ENCODE peak calls at places on chromosomes 12 and 14, in four cellular contexts. U is HepG2, C is GM12878, Z is SK-N-SH. O is an unnamed sample.

GRCh38 chr14:49584058-49584457 is 2.1 kb downstream of the RPS29 start:
- DNase-seq in U (no peak), C (no peak), Z (no peak), O (no peak)

GRCh38 chr14:85856430-85856829 is 326.5 kb downstream of the FLRT2 start:
- DNase-seq in U (no peak), C (no peak), Z (no peak), O (no peak)

GRCh38 chr12:124632510-124632909 is 65.1 kb upstream of the NCOR2 start:
- DNase-seq in U (no peak), C (no peak), Z (peak; percentile 65), O (no peak)

GRCh38 chr14:23568600-23569310 is 1.2 kb upstream of the AP1G2 start:
- DNase-seq in U (peak; percentile 80), C (no peak), Z (peak; percentile 65), O (no peak)

GRCh38 chr14:28608438-28608837 is 158.1 kb upstream of the FOXG1 start:
- DNase-seq in U (no peak), C (no peak), Z (no peak), O (no peak)

GRCh38 chr12:124453419-124454351 is 113.7 kb downstream of the NCOR2 start:
- DNase-seq in U (no peak), C (peak; percentile 72), Z (peak; percentile 70), O (no peak)

GRCh38 chr12:28938581-28939301 is 210.3 kb upstream of the FAR2 start:
- DNase-seq in U (no peak), C (no peak), Z (no peak), O (no peak)

GRCh38 chr12:82627799-82628198 is 58.9 kb upstream of the TMTC2 start:
- DNase-seq in U (peak; percentile 21), C (no peak), Z (peak; percentile 18), O (no peak)

GRCh38 chr12:50505945-50506344 is 1.2 kb downstream of the DIP2B start:
- DNase-seq in U (no peak), C (no peak), Z (no peak), O (no peak)

GRCh38 chr14:72430457-72430856 is 463.4 kb downstream of the DPF3 start:
- DNase-seq in U (no peak), C (no peak), Z (no peak), O (no peak)

GRCh38 chr14:104531421-104532190 is 48.0 kb upstream of the C14orf180 start:
- DNase-seq in U (no peak), C (no peak), Z (no peak), O (peak; percentile 26)

GRCh38 chr12:124027753-124028559 is 54.9 kb downstream of the ZNF664 start:
- DNase-seq in U (no peak), C (no peak), Z (no peak), O (no peak)

GRCh38 chr14:22984959-22985658 is 2.8 kb upstream of the AJUBA start:
- DNase-seq in U (no peak), C (no peak), Z (no peak), O (no peak)

GRCh38 chr14:104226421-104227385 is 88.3 kb downstream of the KIF26A start:
- DNase-seq in U (no peak), C (no peak), Z (no peak), O (no peak)

GRCh38 chr12:52279683-52280318 is 5.4 kb downstream of the KRT86 start:
- DNase-seq in U (no peak), C (no peak), Z (no peak), O (no peak)

GRCh38 chr12:3038931-3039510 is 38.2 kb upstream of the TSPAN9 start:
- DNase-seq in U (no peak), C (no peak), Z (no peak), O (no peak)

GRCh38 chr14:30214014-30214413 is 286.4 kb upstream of the PRKD1 start:
- DNase-seq in U (no peak), C (no peak), Z (no peak), O (no peak)

GRCh38 chr12:95440401-95440800 is 33.6 kb upstream of the METAP2 start:
- DNase-seq in U (no peak), C (no peak), Z (no peak), O (no peak)

GRCh38 chr12:115294443-115295133 is 610.6 kb upstream of the TBX3 start:
- DNase-seq in U (no peak), C (no peak), Z (no peak), O (no peak)

GRCh38 chr12:24198936-24199644 is 249.6 kb upstream of the SOX5 start:
- DNase-seq in U (no peak), C (peak; percentile 34), Z (no peak), O (no peak)

GRCh38 chr12:114512351-114512750 is 106.4 kb upstream of the TBX5 start:
- DNase-seq in U (peak; percentile 19), C (no peak), Z (no peak), O (no peak)

GRCh38 chr14:90536092-90536491 is 139.3 kb downstream of the CALM1 start:
- DNase-seq in U (no peak), C (no peak), Z (no peak), O (no peak)

GRCh38 chr12:71158361-71158882 is 623 bp upstream of the TSPAN8 start:
- DNase-seq in U (peak; percentile 54), C (no peak), Z (no peak), O (no peak)

GRCh38 chr14:55301722-55302121 is 30.5 kb downstream of the FBXO34 start:
- DNase-seq in U (peak; percentile 28), C (no peak), Z (peak; percentile 31), O (no peak)

GRCh38 chr14:24291446-24292117 is 8.0 kb downstream of the DHRS1 start:
- DNase-seq in U (no peak), C (no peak), Z (no peak), O (no peak)

GRCh38 chr12:63752283-63752682 is 27.4 kb upstream of the RXYLT1 start:
- DNase-seq in U (no peak), C (no peak), Z (no peak), O (no peak)

GRCh38 chr12:131829351-131829794 is 1.2 kb downstream of the MMP17 start:
- DNase-seq in U (no peak), C (no peak), Z (peak; percentile 67), O (no peak)

GRCh38 chr12:94636462-94637085 is 13.8 kb downstream of the TMCC3 start:
- DNase-seq in U (no peak), C (no peak), Z (no peak), O (no peak)

GRCh38 chr14:64709126-64709525 is 4.9 kb downstream of the PLEKHG3 start:
- DNase-seq in U (no peak), C (no peak), Z (no peak), O (no peak)

GRCh38 chr14:64706119-64706465 is 1.9 kb downstream of the PLEKHG3 start:
- DNase-seq in U (no peak), C (no peak), Z (no peak), O (no peak)

GRCh38 chr14:64706552-64707193 is 2.4 kb downstream of the PLEKHG3 start:
- DNase-seq in U (peak; percentile 87), C (no peak), Z (peak; percentile 67), O (no peak)

GRCh38 chr14:64707661-64708060 is 3.4 kb downstream of the PLEKHG3 start:
- DNase-seq in U (peak; percentile 81), C (no peak), Z (no peak), O (no peak)

DNA sequence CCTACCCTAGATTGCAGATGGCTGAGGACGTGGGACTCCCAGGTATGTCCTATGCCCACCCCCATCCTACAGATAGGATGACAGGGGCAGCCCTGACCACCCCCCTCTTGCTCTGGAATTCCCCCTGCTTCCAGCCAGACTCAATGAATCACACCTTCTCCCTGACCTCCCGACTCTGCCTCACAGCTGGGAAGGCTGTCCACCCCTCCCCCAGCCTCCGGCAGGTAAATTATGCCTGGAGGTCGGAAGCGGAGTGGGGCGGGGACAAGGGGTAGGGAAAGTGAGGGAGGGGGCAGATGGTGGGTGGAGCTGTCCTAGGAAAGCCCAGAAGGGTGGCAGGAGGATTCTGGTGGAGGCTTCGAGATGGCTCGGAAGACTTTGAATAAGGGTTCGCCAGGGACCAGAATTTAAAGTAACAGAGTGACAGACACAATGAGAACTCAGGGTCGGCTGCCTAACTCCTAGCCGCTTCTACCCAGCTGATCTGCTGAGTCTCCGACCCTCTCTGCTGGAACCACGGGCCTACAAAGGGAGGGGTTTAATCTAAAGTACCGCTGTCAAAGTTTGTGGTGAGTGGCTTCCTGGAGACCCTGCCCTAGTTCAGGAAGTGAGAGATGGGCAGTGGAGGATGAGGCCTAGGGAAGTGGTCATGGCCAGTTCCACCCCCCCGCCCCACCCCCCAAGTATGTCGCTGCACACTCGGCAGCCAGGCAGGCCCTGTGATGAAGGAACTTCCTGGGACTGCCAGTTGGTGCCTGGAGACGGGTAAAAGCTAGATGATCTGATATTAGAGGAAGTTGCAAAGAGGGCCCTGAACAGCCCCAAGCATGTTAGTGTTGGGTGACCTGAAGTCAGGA is 4.2 kb downstream of the PLEKHG3 start:
- DNase-seq in U (no peak), C (no peak), Z (no peak), O (no peak)
- TF ChIP-seq TCF12 in U (no peak), C (no peak), Z (no peak), O (peak; percentile 82)

GRCh38 chr12:21485998-21486397 is 15.4 kb downstream of the RECQL start:
- DNase-seq in U (no peak), C (no peak), Z (no peak), O (no peak)

GRCh38 chr12:21478756-21479455 is 22.5 kb downstream of the RECQL start:
- DNase-seq in U (no peak), C (no peak), Z (no peak), O (no peak)

DNA sequence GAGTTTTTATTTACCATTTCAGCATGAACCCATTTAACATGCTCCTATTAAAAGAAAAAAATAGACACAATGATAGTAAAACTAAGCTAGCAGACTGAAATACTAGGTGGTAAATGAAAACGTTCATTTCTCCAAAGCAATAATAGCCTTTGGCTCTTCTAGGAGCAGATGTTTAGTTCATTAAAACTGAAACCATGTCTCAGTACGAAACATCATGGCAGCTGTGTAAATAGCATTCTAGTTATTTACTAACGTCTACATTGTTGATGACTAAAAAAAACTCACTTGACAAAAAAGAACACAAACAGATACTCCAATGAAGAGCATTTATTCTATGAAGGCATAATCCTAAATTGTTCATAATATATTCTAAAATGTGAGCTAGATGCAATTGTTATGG is 17.9 kb downstream of the RECQL start:
- DNase-seq in U (no peak), C (no peak), Z (no peak), O (no peak)
- TF ChIP-seq TCF12 in U (no peak), C (no peak), Z (no peak), O (no peak)

GRCh38 chr14:74552623-74553022 is 59.1 kb downstream of the ISCA2 start:
- DNase-seq in U (no peak), C (no peak), Z (peak; percentile 94), O (no peak)

GRCh38 chr14:74558655-74559054 is 53.4 kb downstream of the LTBP2 start:
- DNase-seq in U (no peak), C (no peak), Z (no peak), O (no peak)

GRCh38 chr14:74554742-74555362 is 57.2 kb downstream of the LTBP2 start:
- DNase-seq in U (no peak), C (no peak), Z (no peak), O (no peak)

GRCh38 chr14:74557691-74558090 is 54.3 kb downstream of the LTBP2 start:
- DNase-seq in U (no peak), C (no peak), Z (no peak), O (no peak)

GRCh38 chr14:74555476-74556050 is 56.5 kb downstream of the LTBP2 start:
- DNase-seq in U (no peak), C (no peak), Z (no peak), O (no peak)
- TF ChIP-seq TCF12 in U (no peak), C (no peak), Z (no peak), O (no peak)

DNA sequence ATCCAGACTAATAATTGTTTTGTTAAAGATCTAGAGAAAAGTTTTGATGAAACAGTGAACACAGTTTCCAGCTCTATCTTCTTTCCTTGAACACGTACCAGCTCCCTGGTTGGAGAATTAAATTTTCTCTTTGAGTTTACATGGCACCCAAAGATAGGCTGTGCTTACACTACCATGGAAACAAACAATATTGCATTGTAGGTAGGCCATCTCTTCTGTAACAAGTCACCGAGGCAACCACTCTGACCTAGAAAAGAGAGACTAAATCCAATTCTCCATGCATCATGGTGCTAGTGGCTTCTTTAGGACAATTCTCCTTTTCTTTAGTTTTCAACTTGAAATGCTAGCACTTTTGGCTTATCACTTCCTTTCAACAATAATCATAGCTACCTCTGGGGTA is 9.9 kb downstream of the BMAL2 start:
- DNase-seq in U (no peak), C (no peak), Z (no peak), O (no peak)
- TF ChIP-seq TCF12 in U (no peak), C (no peak), Z (no peak), O (no peak)

O was measured in H1.